ENCODE peak calls at places on chromosomes 1 and 21, in six cellular contexts. W, R, X, L, O and Z are unnamed samples.

GRCh38 chr1:45258059-45258650 is 51.8 kb upstream of the ZSWIM5 start:
- DNase-seq in W (no peak), R (peak), X (no peak), L (no peak), O (no peak), Z (peak)

GRCh38 chr1:193285626-193286025 is 99.2 kb upstream of the B3GALT2 start:
- DNase-seq in W (no peak), R (no peak), X (no peak), L (no peak), O (no peak), Z (no peak)

GRCh38 chr1:101592861-101593260 is 356.0 kb downstream of the S1PR1 start:
- DNase-seq in W (no peak), R (no peak), X (peak), L (no peak), O (no peak), Z (no peak)

GRCh38 chr21:43657355-43658093 is 1.8 kb downstream of the HSF2BP start:
- DNase-seq in W (no peak), R (no peak), X (peak), L (no peak), O (no peak), Z (no peak)

GRCh38 chr1:61184035-61184713 is 101.8 kb downstream of the NFIA start:
- DNase-seq in W (peak), R (peak), X (peak), L (peak), O (no peak), Z (no peak)

GRCh38 chr1:155083865-155084721 is 5.5 kb downstream of the EFNA3 start:
- DNase-seq in W (no peak), R (peak), X (peak), L (peak), O (no peak), Z (peak)

GRCh38 chr1:17308593-17308992 is 596 bp downstream of the PADI4 start:
- DNase-seq in W (no peak), R (no peak), X (no peak), L (no peak), O (no peak), Z (peak)

GRCh38 chr1:15429701-15430149 is 8.5 kb upstream of the CTRC start:
- DNase-seq in W (no peak), R (no peak), X (no peak), L (no peak), O (no peak), Z (peak)

GRCh38 chr1:225762444-225762843 is 15.2 kb upstream of the SRP9 start:
- DNase-seq in W (peak), R (no peak), X (no peak), L (peak), O (no peak), Z (no peak)

GRCh38 chr21:16159213-16159970 is 429.6 kb downstream of the USP25 start:
- DNase-seq in W (no peak), R (no peak), X (no peak), L (no peak), O (no peak), Z (no peak)

GRCh38 chr1:205319081-205320018 is 2.2 kb downstream of the NUAK2 start:
- DNase-seq in W (no peak), R (no peak), X (peak), L (peak), O (no peak), Z (peak)
- TF ChIP-seq MYC in W (no peak), R (no peak), X (no peak), L (no peak), O (no peak), Z (no peak)

GRCh38 chr1:199512037-199512710 is 515.3 kb upstream of the NR5A2 start:
- DNase-seq in W (no peak), R (no peak), X (no peak), L (no peak), O (no peak), Z (no peak)
- TF ChIP-seq MYC in W (no peak), R (no peak), X (no peak), L (no peak), O (no peak), Z (no peak)

GRCh38 chr1:78211483-78212092 is 165.8 kb downstream of the GIPC2 start:
- DNase-seq in W (no peak), R (no peak), X (no peak), L (no peak), O (no peak), Z (no peak)
- TF ChIP-seq MYC in W (no peak), R (no peak), X (no peak), L (no peak), O (no peak), Z (no peak)

GRCh38 chr1:71640131-71640530 is 559.3 kb upstream of the ZRANB2 start:
- DNase-seq in W (no peak), R (no peak), X (no peak), L (no peak), O (no peak), Z (no peak)
- TF ChIP-seq MYC in W (no peak), R (no peak), X (no peak), L (no peak), O (no peak), Z (no peak)

GRCh38 chr1:42748021-42748420 is 8.0 kb upstream of the CLDN19 start:
- DNase-seq in W (no peak), R (no peak), X (no peak), L (no peak), O (no peak), Z (no peak)

GRCh38 chr1:42746436-42747105 is 6.5 kb upstream of the CLDN19 start:
- DNase-seq in W (no peak), R (no peak), X (no peak), L (no peak), O (no peak), Z (no peak)

GRCh38 chr1:42748461-42749410 is 8.7 kb upstream of the CLDN19 start:
- DNase-seq in W (no peak), R (no peak), X (no peak), L (no peak), O (no peak), Z (no peak)

GRCh38 chr1:42745851-42746250 is 5.8 kb upstream of the CLDN19 start:
- DNase-seq in W (no peak), R (no peak), X (no peak), L (no peak), O (no peak), Z (no peak)

GRCh38 chr1:42747125-42747524 is 7.1 kb upstream of the CLDN19 start:
- DNase-seq in W (peak), R (peak), X (peak), L (no peak), O (no peak), Z (peak)
- TF ChIP-seq MYC in W (no peak), R (no peak), X (no peak), L (no peak), O (no peak), Z (no peak)

GRCh38 chr1:84152649-84153056 is 8.6 kb downstream of the PRKACB start:
- DNase-seq in W (no peak), R (no peak), X (no peak), L (no peak), O (peak), Z (no peak)
- TF ChIP-seq MYC in W (no peak), R (no peak), X (no peak), L (no peak), O (no peak), Z (no peak)

DNA sequence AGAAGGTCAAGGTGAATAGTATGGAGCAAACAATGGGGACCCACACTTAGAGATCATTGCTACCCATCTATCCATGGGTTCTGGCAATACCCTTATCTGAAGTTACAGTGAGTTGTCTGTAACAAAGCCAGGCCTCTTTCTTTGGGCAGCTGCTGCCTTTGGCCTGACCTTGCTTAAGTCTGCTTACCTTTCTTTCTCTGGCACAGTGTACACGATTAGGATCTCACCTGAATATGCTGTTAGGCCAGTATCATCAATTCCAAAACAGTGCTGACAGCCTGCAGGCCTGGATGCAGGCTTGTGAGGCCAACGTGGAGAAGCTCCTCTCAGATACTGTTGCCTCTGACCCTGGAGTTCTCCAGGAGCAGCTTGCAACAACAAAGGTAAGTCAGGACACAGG is 132.9 kb upstream of the BMP8A start:
- DNase-seq in W (no peak), R (no peak), X (no peak), L (no peak), O (no peak), Z (no peak)
- TF ChIP-seq MYC in W (no peak), R (no peak), X (no peak), L (no peak), O (no peak), Z (no peak)

GRCh38 chr1:48807599-48808260 is 31.0 kb upstream of the BEND5 start:
- DNase-seq in W (no peak), R (no peak), X (no peak), L (no peak), O (no peak), Z (no peak)

GRCh38 chr1:48808496-48808895 is 31.8 kb upstream of the BEND5 start:
- DNase-seq in W (no peak), R (no peak), X (no peak), L (no peak), O (no peak), Z (no peak)

GRCh38 chr1:48803474-48803873 is 26.8 kb upstream of the BEND5 start:
- DNase-seq in W (no peak), R (no peak), X (no peak), L (no peak), O (no peak), Z (peak)
- TF ChIP-seq MYC in W (no peak), R (no peak), X (no peak), L (no peak), O (no peak), Z (no peak)

DNA sequence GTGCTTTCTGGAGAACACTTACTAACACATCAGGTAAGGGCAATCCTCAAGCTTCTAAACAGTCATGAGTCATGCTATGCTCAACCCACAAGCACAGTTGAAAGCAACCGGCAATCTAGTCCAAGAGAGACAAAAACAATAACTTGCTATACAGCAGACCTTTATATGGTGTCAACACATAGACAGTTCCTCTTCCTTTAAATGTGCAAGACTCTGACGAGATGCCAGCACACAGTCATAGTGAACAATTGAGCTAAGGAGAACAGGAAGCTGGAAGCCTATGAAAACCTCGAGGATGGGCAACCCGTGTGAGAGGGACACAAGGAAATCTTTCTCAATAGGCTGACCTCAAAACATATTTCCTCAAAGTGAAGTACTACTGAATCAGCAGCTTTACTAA is 5.3 kb downstream of the ADIPOR1 start:
- DNase-seq in W (no peak), R (no peak), X (peak), L (no peak), O (no peak), Z (peak)
- TF ChIP-seq MYC in W (no peak), R (no peak), X (no peak), L (no peak), O (no peak), Z (no peak)